ENCODE peak calls at places on chromosomes 7 and 10, in five cellular contexts. O is AG04450, L is transverse colon, T is cardiac muscle cell, Q is H9. B is an unnamed sample. For H3K9me3, the result is how much of the 10 kb centered on the place peaks cover.

GRCh38 chr7:84196007-84196551 is 1.5 kb upstream of the SEMA3A start:
- DNase-seq in O (no peak), L (no peak), Q (peak), T (peak), B (no peak)

GRCh38 chr10:117005454-117006055 is 568 bp upstream of the SHTN1 start:
- DNase-seq in T (peak), L (peak), Q (peak), O (no peak), B (no peak)

GRCh38 chr7:143025331-143025730 is 1.6 kb downstream of the OR9A2 start:
- DNase-seq in T (no peak), Q (no peak), O (no peak), L (no peak), B (no peak)

GRCh38 chr7:33145174-33145573 is 15.8 kb downstream of the BBS9 start:
- DNase-seq in Q (no peak), L (no peak), O (no peak), T (no peak), B (no peak)

GRCh38 chr7:132466367-132466766 is 109.9 kb downstream of the PLXNA4 start:
- DNase-seq in Q (no peak), O (no peak), L (no peak), T (no peak), B (no peak)

GRCh38 chr7:3544202-3544601 is 243.2 kb downstream of the SDK1 start:
- DNase-seq in Q (peak), O (no peak), T (no peak), L (no peak), B (no peak)

GRCh38 chr10:125123363-125124113 is 36.8 kb downstream of the CTBP2 start:
- DNase-seq in L (peak), T (peak), O (no peak), Q (no peak), B (no peak)

GRCh38 chr7:150938566-150938965 is 39.6 kb downstream of the KCNH2 start:
- DNase-seq in T (no peak), L (no peak), O (no peak), Q (no peak), B (no peak)

GRCh38 chr7:37945336-37945735 is 24.9 kb downstream of the EPDR1 start:
- DNase-seq in L (no peak), T (peak), Q (no peak), O (no peak), B (no peak)

GRCh38 chr7:72112530-72112929 is 299.6 kb downstream of the CALN1 start:
- DNase-seq in O (no peak), Q (no peak), L (no peak), T (no peak), B (no peak)

GRCh38 chr10:50275650-50276235 is 24.4 kb upstream of the ASAH2 start:
- DNase-seq in O (no peak), L (peak), Q (peak), T (peak), B (peak)

GRCh38 chr10:66822801-66823200 is 103.0 kb upstream of the LRRTM3 start:
- DNase-seq in L (peak), T (no peak), Q (peak), O (no peak), B (no peak)

GRCh38 chr10:88216976-88217375 is 353.6 kb downstream of the PTEN start:
- DNase-seq in L (peak), Q (no peak), T (no peak), O (no peak), B (no peak)

GRCh38 chr10:102673961-102674511 is 29.8 kb downstream of the TRIM8 start:
- DNase-seq in T (peak), O (no peak), Q (peak), L (peak), B (peak)

GRCh38 chr7:156764016-156764669 is 123.6 kb downstream of the RNF32 start:
- DNase-seq in O (peak), L (peak), T (peak), Q (peak), B (no peak)

GRCh38 chr7:36129048-36129534 is 24.0 kb upstream of the EEPD1 start:
- DNase-seq in O (no peak), Q (no peak), L (peak), T (peak), B (no peak)

GRCh38 chr10:62384057-62384446 is 9.9 kb downstream of the ZNF365 start:
- DNase-seq in T (peak), L (no peak), Q (no peak), O (peak), B (peak)

GRCh38 chr10:92699518-92700272 is 9.9 kb downstream of the HHEX start:
- DNase-seq in L (peak), Q (peak), T (peak), O (no peak), B (peak)

GRCh38 chr10:89518876-89519842 is 16.2 kb downstream of the SLC16A12 start:
- DNase-seq in L (no peak), T (peak), O (no peak), Q (no peak), B (no peak)

GRCh38 chr10:46301721-46302479 is 15.1 kb downstream of the ANTXRL start:
- DNase-seq in T (no peak), O (no peak), L (no peak), Q (no peak), B (no peak)

GRCh38 chr10:104317195-104318095 is 20.8 kb downstream of the ITPRIP start:
- DNase-seq in L (no peak), Q (no peak), T (peak), O (no peak), B (no peak)

GRCh38 chr7:7178081-7178480 is 4.3 kb upstream of the C1GALT1 start:
- DNase-seq in Q (no peak), L (no peak), T (no peak), O (no peak), B (no peak)

GRCh38 chr7:155594961-155595366 is 48.6 kb upstream of the CNPY1 start:
- DNase-seq in L (no peak), O (no peak), T (no peak), Q (peak), B (no peak)

GRCh38 chr10:49578392-49578791 is 31.7 kb upstream of the SLC18A3 start:
- DNase-seq in O (no peak), L (no peak), T (no peak), Q (no peak), B (no peak)

GRCh38 chr10:47031953-47032465 is 120.8 kb downstream of the PTPN20 start:
- DNase-seq in O (no peak), L (peak), T (no peak), Q (peak), B (no peak)

GRCh38 chr10:17737021-17737965 is 14.7 kb upstream of the TMEM236 start:
- DNase-seq in T (peak), L (no peak), O (peak), Q (no peak), B (no peak)

GRCh38 chr7:157402388-157402703 is 65.5 kb downstream of the DNAJB6 start:
- DNase-seq in T (no peak), O (no peak), L (no peak), Q (no peak), B (no peak)

GRCh38 chr7:67105382-67105781 is 108.7 kb downstream of the TYW1 start:
- DNase-seq in Q (no peak), T (peak), L (no peak), O (no peak), B (no peak)

GRCh38 chr10:97814996-97815395 is 34.6 kb upstream of the GOLGA7B start:
- DNase-seq in O (no peak), L (no peak), T (no peak), Q (no peak), B (no peak)

GRCh38 chr10:34813626-34814227 is 1.4 kb downstream of the PARD3 start:
- DNase-seq in T (peak), L (peak), Q (no peak), O (no peak), B (no peak)

GRCh38 chr10:133060881-133061280 is 26.8 kb upstream of the ADGRA1 start:
- DNase-seq in Q (no peak), O (no peak), T (no peak), L (no peak), B (no peak)
- H3K9me3 ChIP-seq in Q (under half), O (half or more), T (under half), L (under half), B (under half)

GRCh38 chr10:86755740-86756510 is 494 bp upstream of the BMPR1A start:
- DNase-seq in O (peak), L (peak), Q (peak), T (peak), B (peak)

GRCh38 chr10:86759073-86759672 is 2.8 kb downstream of the BMPR1A start:
- DNase-seq in T (peak), O (no peak), L (no peak), Q (no peak), B (no peak)

GRCh38 chr10:86757110-86757790 is 831 bp downstream of the BMPR1A start:
- DNase-seq in Q (no peak), L (peak), O (no peak), T (peak), B (no peak)

GRCh38 chr10:86756511-86757109 is at the start of gene BMPR1A:
- DNase-seq in O (peak), Q (peak), T (peak), L (no peak), B (no peak)

DNA sequence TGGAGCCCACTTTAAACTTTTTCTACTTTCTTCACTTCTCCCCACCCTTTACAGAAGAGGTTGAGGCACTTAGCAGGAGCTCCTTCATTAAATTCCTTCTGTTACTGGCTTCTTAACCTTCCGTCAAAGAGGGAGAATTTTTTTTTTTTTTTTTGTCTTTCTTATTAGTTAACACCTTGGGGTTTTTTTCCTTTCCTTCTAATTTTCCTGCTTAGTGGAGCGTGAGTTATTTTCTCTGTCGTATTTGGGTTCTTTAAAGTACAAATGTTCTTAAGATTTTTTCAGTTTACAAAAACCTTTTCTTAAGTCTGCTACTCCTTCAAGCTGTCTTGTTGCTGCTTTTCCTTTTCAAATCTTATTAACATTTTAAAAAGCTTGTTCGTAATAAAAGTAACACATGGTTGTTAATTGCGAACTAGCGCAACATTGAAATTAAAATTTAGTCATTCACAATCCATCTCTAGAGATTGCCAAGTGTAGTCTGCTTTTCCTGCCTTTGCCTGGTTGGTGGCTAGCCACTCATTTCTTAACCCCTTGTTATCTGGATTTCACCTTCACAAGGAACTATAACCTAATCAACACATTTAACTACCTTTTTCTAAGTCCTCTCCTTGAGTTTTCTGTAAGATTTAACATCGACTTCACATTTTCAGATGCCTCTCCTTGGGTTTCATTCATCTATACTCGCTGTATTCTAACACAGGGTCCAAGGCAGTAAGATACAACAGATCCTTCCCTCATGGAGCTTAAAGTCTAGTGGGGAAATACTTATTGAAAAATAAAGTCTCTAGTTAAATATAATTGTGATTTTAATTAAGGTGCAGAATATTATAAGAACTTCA is 2.0 kb downstream of the BMPR1A start:
- DNase-seq in L (no peak), T (peak), Q (no peak), O (no peak), B (no peak)
- H3K27ac ChIP-seq in L (peak), T (peak), Q (no peak), O (no peak), B (no peak)

GRCh38 chr7:123112833-123113232 is 86.9 kb downstream of the SLC13A1 start:
- DNase-seq in Q (no peak), L (no peak), T (no peak), O (no peak), B (no peak)
- H3K9me3 ChIP-seq in Q (under half), L (under half), T (under half), O (under half), B (under half)

GRCh38 chr10:72245949-72246525 is 27.7 kb upstream of the DDIT4 start:
- DNase-seq in T (peak), O (no peak), L (no peak), Q (no peak), B (no peak)
- H3K27ac ChIP-seq in T (peak), O (no peak), L (peak), Q (no peak), B (no peak)